ENCODE peak calls at places on chromosomes 7 and 10, in nine cellular contexts. G is right lobe of liver; U is heart left ventricle; V is T-cell; C is ureter; Z is endothelial cell of umbilical vein; K is stimulated activated CD4-positive, alpha-beta T cell treated with anti-CD3 and anti-CD28 coated beads, Interleukin-4, amount 100 ng/mL, for 4 hours; H is GM20000; W is GM12891. E is an unnamed sample.

GRCh38 chr7:39908973-39909372 is 41.1 kb upstream of the CDK13 start:
- DNase-seq in G (no peak), U (no peak), V (no peak), C (no peak), Z (no peak), K (no peak), H (no peak), W (no peak), E (no peak)

GRCh38 chr7:128167316-128167691 is 73.8 kb upstream of the LEP start:
- DNase-seq in G (peak; percentile 24), U (no peak), V (no peak), C (no peak), Z (no peak), K (no peak), H (peak; percentile 69), W (peak; percentile 37), E (peak; percentile 22)

GRCh38 chr7:15555385-15555859 is 6.4 kb downstream of the AGMO start:
- DNase-seq in G (no peak), U (no peak), V (no peak), C (no peak), Z (peak; percentile 73), K (no peak), H (no peak), W (no peak), E (no peak)

GRCh38 chr7:27211084-27211446 is 11.2 kb upstream of the HOXA13 start:
- DNase-seq in G (no peak), U (no peak), V (no peak), C (no peak), Z (no peak), K (no peak), H (no peak), W (no peak), E (no peak)

GRCh38 chr10:93893646-93894515 is at the start of gene SLC35G1:
- DNase-seq in G (peak; percentile 80), U (peak; percentile 44), V (peak; percentile 64), C (peak; percentile 58), Z (peak; percentile 81), K (peak; percentile 75), H (peak; percentile 95), W (peak; percentile 82), E (peak; percentile 69)

GRCh38 chr7:102849079-102849478 is 63.7 kb upstream of the LRRC17 start:
- DNase-seq in G (no peak), U (no peak), V (no peak), C (no peak), Z (no peak), K (no peak), H (no peak), W (no peak), E (no peak)

GRCh38 chr7:6533893-6534804 is 17.1 kb downstream of the GRID2IP start:
- DNase-seq in G (no peak), U (no peak), V (no peak), C (no peak), Z (peak; percentile 8), K (no peak), H (no peak), W (no peak), E (no peak)

GRCh38 chr10:119206603-119207366 is 586 bp upstream of the GRK5 start:
- DNase-seq in G (peak; percentile 76), U (peak; percentile 76), V (peak; percentile 58), C (peak; percentile 61), Z (peak; percentile 77), K (peak; percentile 77), H (peak; percentile 89), W (peak; percentile 68), E (no peak)

GRCh38 chr10:106956216-106956915 is 208.1 kb downstream of the SORCS1 start:
- DNase-seq in G (no peak), U (no peak), V (no peak), C (no peak), Z (no peak), K (no peak), H (no peak), W (no peak), E (no peak)

GRCh38 chr7:38160003-38160571 is 18.0 kb upstream of the STARD3NL start:
- DNase-seq in G (no peak), U (no peak), V (no peak), C (no peak), Z (no peak), K (no peak), H (no peak), W (no peak), E (no peak)

GRCh38 chr10:6083523-6084475 is 5.0 kb upstream of the RBM17 start:
- DNase-seq in G (no peak), U (no peak), V (no peak), C (no peak), Z (peak; percentile 78), K (peak; percentile 32), H (no peak), W (no peak), E (no peak)

GRCh38 chr10:11555556-11555955 is 55.9 kb downstream of the USP6NL start:
- DNase-seq in G (no peak), U (no peak), V (no peak), C (no peak), Z (no peak), K (no peak), H (no peak), W (no peak), E (no peak)

GRCh38 chr7:55534262-55534915 is 37.9 kb downstream of the VOPP1 start:
- DNase-seq in G (peak; percentile 60), U (peak; percentile 37), V (no peak), C (no peak), Z (no peak), K (peak; percentile 48), H (peak; percentile 85), W (peak; percentile 70), E (no peak)

GRCh38 chr10:110786172-110786571 is 85.6 kb upstream of the PDCD4 start:
- DNase-seq in G (no peak), U (no peak), V (no peak), C (no peak), Z (no peak), K (no peak), H (no peak), W (no peak), E (no peak)

GRCh38 chr10:45224219-45224841 is 91.1 kb downstream of the OR13A1 start:
- DNase-seq in G (no peak), U (no peak), V (no peak), C (no peak), Z (no peak), K (no peak), H (no peak), W (no peak), E (no peak)

GRCh38 chr7:2860627-2861133 is 16.6 kb upstream of the GNA12 start:
- DNase-seq in G (no peak), U (no peak), V (no peak), C (no peak), Z (no peak), K (no peak), H (no peak), W (no peak), E (no peak)

GRCh38 chr10:84540617-84541288 is 212.4 kb downstream of the CCSER2 start:
- DNase-seq in G (peak; percentile 75), U (peak; percentile 43), V (peak; percentile 46), C (peak; percentile 56), Z (peak; percentile 51), K (peak; percentile 73), H (peak; percentile 84), W (peak; percentile 64), E (peak; percentile 61)

GRCh38 chr10:67618116-67618515 is 77.9 kb downstream of the CTNNA3 start:
- DNase-seq in G (no peak), U (no peak), V (no peak), C (no peak), Z (no peak), K (no peak), H (no peak), W (no peak), E (no peak)

GRCh38 chr7:2099036-2099957 is 133.4 kb downstream of the MAD1L1 start:
- DNase-seq in G (no peak), U (no peak), V (no peak), C (no peak), Z (no peak), K (peak; percentile 20), H (peak; percentile 58), W (peak; percentile 58), E (no peak)

E was measured in NCI-H460.